ENCODE peak calls at places on chromosomes 11 and 22, in four cellular contexts. A is kidney tubule cell; R is stimulated activated CD4-positive, alpha-beta T cell treated with anti-CD3 and anti-CD28 coated beads, Interleukin-4, amount 100 ng/mL, for 48 hours; V is fibroblast of the conjunctiva. P is an unnamed sample.

GRCh38 chr22:20021196-20022181 is 579 bp downstream of the TANGO2 start:
- DNase-seq in A (peak), R (peak), V (no peak), P (peak)

GRCh38 chr11:7596975-7597391 is 76.3 kb downstream of the CYB5R2 start:
- DNase-seq in A (peak), R (no peak), V (no peak), P (no peak)

GRCh38 chr22:19791243-19791642 is 30.7 kb downstream of the TBX1 start:
- DNase-seq in A (no peak), R (no peak), V (no peak), P (no peak)

GRCh38 chr11:18111005-18111404 is 5.1 kb upstream of the SAAL1 start:
- DNase-seq in A (no peak), R (no peak), V (no peak), P (no peak)

GRCh38 chr22:48753381-48753730 is 1074.3 kb downstream of the BRD1 start:
- DNase-seq in A (no peak), R (no peak), V (no peak), P (no peak)

GRCh38 chr22:40387758-40388157 is 17.4 kb downstream of the SGSM3 start:
- DNase-seq in A (peak), R (no peak), V (no peak), P (no peak)

GRCh38 chr22:27892811-27893210 is 26.2 kb downstream of the PITPNB start:
- DNase-seq in A (no peak), R (no peak), V (no peak), P (no peak)

GRCh38 chr11:10893713-10894112 is 35.9 kb upstream of the ZBED5 start:
- DNase-seq in A (peak), R (no peak), V (no peak), P (no peak)

GRCh38 chr22:45970709-45971388 is 6.1 kb downstream of the WNT7B start:
- DNase-seq in A (no peak), R (no peak), V (no peak), P (no peak)

GRCh38 chr11:76703707-76704106 is 33.2 kb upstream of the LRRC32 start:
- DNase-seq in A (no peak), R (no peak), V (no peak), P (no peak)

GRCh38 chr11:67265633-67266423 is 445 bp upstream of the GRK2 start:
- DNase-seq in A (peak), R (peak), V (no peak), P (peak)

GRCh38 chr11:134345237-134345550 is 13.4 kb downstream of the GLB1L2 start:
- DNase-seq in A (no peak), R (no peak), V (no peak), P (no peak)

GRCh38 chr22:24768537-24769374 is 5.8 kb downstream of the PIWIL3 start:
- DNase-seq in A (peak), R (peak), V (peak), P (peak)

GRCh38 chr11:124071622-124071948 is 30.5 kb upstream of the OR10G7 start:
- DNase-seq in A (no peak), R (no peak), V (no peak), P (no peak)

GRCh38 chr11:12179521-12179920 is 69.1 kb downstream of the MICAL2 start:
- DNase-seq in A (no peak), R (no peak), V (no peak), P (no peak)

GRCh38 chr11:77353131-77353530 is 51.6 kb upstream of the GDPD4 start:
- DNase-seq in A (no peak), R (no peak), V (no peak), P (no peak)

P was measured in aorta.